ENCODE peak calls at places on chromosomes 12 and 14, in nine cellular contexts. B, S, T, K, L, M, O, X and V are unnamed samples.

GRCh38 chr12:132550014-132550802 is 60.2 kb downstream of the LRCOL1 start:
- DNase-seq in B (no peak), S (no peak), T (no peak), K (no peak), L (no peak), M (no peak), O (no peak), X (no peak), V (no peak)

GRCh38 chr12:103960567-103961227 is 5.0 kb upstream of the TDG start:
- DNase-seq in B (no peak), S (no peak), T (no peak), K (no peak), L (no peak), M (no peak), O (no peak), X (no peak), V (no peak)

GRCh38 chr12:7434670-7435069 is 9.3 kb downstream of the CD163L1 start:
- DNase-seq in B (no peak), S (no peak), T (no peak), K (no peak), L (no peak), M (no peak), O (no peak), X (no peak), V (no peak)

GRCh38 chr12:81492131-81492720 is 266.9 kb downstream of the PPFIA2 start:
- DNase-seq in B (no peak), S (no peak), T (no peak), K (peak; percentile 31), L (no peak), M (no peak), O (peak; percentile 8), X (no peak), V (no peak)

GRCh38 chr14:88987516-88987915 is 163.1 kb downstream of the TTC8 start:
- DNase-seq in B (no peak), S (no peak), T (no peak), K (no peak), L (no peak), M (no peak), O (no peak), X (no peak), V (no peak)

GRCh38 chr12:130286041-130286440 is 51.6 kb upstream of the PIWIL1 start:
- DNase-seq in B (no peak), S (no peak), T (no peak), K (no peak), L (no peak), M (no peak), O (no peak), X (no peak), V (no peak)

GRCh38 chr14:51630987-51631386 is 20.7 kb upstream of the FRMD6 start:
- DNase-seq in B (no peak), S (no peak), T (no peak), K (peak; percentile 87), L (no peak), M (no peak), O (no peak), X (no peak), V (no peak)

GRCh38 chr14:73759183-73759713 is 45.1 kb upstream of the PNMA1 start:
- DNase-seq in B (peak; percentile 64), S (no peak), T (peak; percentile 79), K (peak; percentile 67), L (peak; percentile 86), M (no peak), O (peak; percentile 45), X (peak; percentile 49), V (no peak)

GRCh38 chr12:10268037-10268436 is 39.6 kb upstream of the KLRD1 start:
- DNase-seq in B (no peak), S (no peak), T (no peak), K (no peak), L (no peak), M (no peak), O (no peak), X (no peak), V (no peak)

GRCh38 chr12:111446044-111446581 is 40.4 kb downstream of the SH2B3 start:
- DNase-seq in B (no peak), S (no peak), T (no peak), K (peak; percentile 73), L (peak; percentile 71), M (no peak), O (peak; percentile 62), X (peak; percentile 97), V (no peak)

GRCh38 chr12:116882742-116883141 is 1.5 kb upstream of the HRK start:
- DNase-seq in B (no peak), S (no peak), T (no peak), K (peak; percentile 40), L (no peak), M (no peak), O (peak; percentile 52), X (peak; percentile 45), V (peak; percentile 54)

GRCh38 chr12:100153131-100153530 is 10.5 kb upstream of the BLTP3B start:
- DNase-seq in B (no peak), S (no peak), T (no peak), K (no peak), L (no peak), M (no peak), O (no peak), X (no peak), V (no peak)

GRCh38 chr14:74840603-74841030 is 35.3 kb downstream of the PROX2 start:
- DNase-seq in B (peak; percentile 41), S (no peak), T (no peak), K (no peak), L (no peak), M (no peak), O (no peak), X (no peak), V (no peak)

GRCh38 chr12:94326727-94327126 is 132.9 kb downstream of the CEP83 start:
- DNase-seq in B (no peak), S (no peak), T (no peak), K (peak; percentile 63), L (no peak), M (no peak), O (peak; percentile 79), X (no peak), V (no peak)

GRCh38 chr12:62259311-62259992 is 752 bp upstream of the USP15 start:
- DNase-seq in B (no peak), S (no peak), T (no peak), K (no peak), L (no peak), M (no peak), O (no peak), X (no peak), V (no peak)

GRCh38 chr12:106291342-106291741 is 11.2 kb upstream of the TCP11L2 start:
- DNase-seq in B (no peak), S (no peak), T (no peak), K (no peak), L (no peak), M (no peak), O (no peak), X (no peak), V (no peak)

GRCh38 chr14:33689680-33690079 is 261.2 kb downstream of the EGLN3 start:
- DNase-seq in B (no peak), S (no peak), T (no peak), K (no peak), L (no peak), M (no peak), O (no peak), X (no peak), V (no peak)

GRCh38 chr12:79689041-79689476 is 1.7 kb downstream of the PAWR start:
- DNase-seq in B (peak; percentile 18), S (no peak), T (no peak), K (no peak), L (no peak), M (no peak), O (peak; percentile 12), X (no peak), V (no peak)

DNA sequence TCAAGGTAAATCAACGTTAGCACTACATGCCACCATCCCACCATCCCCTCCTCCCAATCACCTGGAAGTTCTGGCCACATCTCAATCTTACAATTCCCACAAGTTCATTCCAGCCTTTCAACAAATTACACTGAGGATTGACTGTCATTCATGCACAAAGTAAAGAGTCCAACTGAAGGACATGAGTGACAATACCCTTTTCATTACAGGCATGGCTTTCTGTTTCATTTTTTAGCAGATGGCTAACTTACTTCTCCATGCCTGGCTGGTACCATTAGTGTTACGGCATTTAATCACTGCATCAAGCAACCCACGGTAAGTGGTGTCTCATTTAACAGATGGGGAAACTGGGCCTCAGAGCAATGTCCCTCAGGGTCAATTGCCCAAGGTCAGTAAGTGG is 114.5 kb downstream of the PRICKLE1 start:
- DNase-seq in B (peak; percentile 28), S (no peak), T (no peak), K (no peak), L (no peak), M (no peak), O (no peak), X (peak; percentile 29), V (no peak)
- TF ChIP-seq CTCF in B (no peak), S (no peak), T (no peak), K (no peak), L (no peak), M (no peak), O (no peak), X (no peak), V (no peak)

DNA sequence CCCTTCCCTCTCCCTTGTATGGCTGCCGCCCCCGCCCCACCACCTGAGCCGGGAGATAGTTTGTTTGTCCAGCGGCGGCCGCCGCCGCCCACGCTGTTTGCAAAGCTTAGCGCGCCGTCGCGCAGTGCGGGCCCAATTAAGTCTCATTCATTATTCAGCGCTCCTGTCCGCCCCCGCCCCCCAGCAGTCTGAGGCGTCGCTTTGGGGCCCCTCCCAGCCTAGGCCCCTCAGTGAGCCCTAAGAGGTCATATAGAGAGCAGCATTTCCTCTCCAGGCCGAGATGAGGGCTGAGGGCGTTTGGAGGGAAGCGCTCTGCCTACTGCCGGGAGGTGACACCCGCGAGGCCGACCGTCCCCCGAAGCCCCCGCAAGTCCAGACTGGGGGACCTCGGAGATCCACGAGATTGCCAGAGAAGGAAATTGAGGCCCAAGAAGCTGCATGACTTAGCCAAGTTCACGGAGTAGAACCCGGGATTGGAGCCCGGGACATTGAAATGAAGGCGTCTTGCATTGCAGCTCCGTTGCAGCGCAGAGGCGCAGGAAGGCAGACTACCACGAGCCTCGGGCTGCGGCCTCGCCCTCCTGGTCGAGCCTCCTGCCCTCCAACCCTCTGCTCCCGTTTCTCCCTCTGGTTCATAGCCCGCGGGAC is at the start of gene DNAJC22:
- DNase-seq in B (peak; percentile 64), S (no peak), T (no peak), K (no peak), L (no peak), M (no peak), O (no peak), X (no peak), V (no peak)
- TF ChIP-seq CTCF in B (no peak), S (no peak), T (no peak), K (no peak), L (no peak), M (no peak), O (no peak), X (no peak), V (no peak)

GRCh38 chr12:118038122-118038521 is 21.6 kb downstream of the RFC5 start:
- DNase-seq in B (no peak), S (no peak), T (no peak), K (no peak), L (no peak), M (no peak), O (no peak), X (no peak), V (no peak)
- TF ChIP-seq CTCF in B (no peak), S (no peak), T (no peak), K (no peak), L (no peak), M (no peak), O (no peak), X (no peak), V (no peak)

DNA sequence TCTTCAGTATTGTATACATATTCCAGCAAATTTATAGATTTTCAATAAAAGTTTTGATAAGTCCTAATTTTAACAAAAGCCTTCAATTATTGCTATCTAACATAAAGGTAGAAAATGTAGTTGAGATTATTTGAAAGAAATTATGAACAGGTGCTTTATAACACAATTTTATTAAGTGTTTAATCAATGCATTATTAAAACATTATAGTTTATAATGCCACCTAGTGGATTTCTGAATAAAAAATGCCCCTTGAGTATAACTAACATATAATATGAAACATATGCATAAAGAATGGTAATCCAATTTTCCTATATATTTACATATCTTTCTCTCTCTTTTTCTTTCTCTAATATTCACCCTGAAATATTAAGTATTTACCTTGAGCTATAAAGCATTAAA is 515.3 kb downstream of the SLC6A15 start:
- DNase-seq in B (no peak), S (no peak), T (no peak), K (peak; percentile 1), L (no peak), M (no peak), O (peak; percentile 27), X (peak; percentile 2), V (no peak)
- TF ChIP-seq CTCF in B (no peak), S (no peak), T (peak; percentile 19), K (peak; percentile 4), L (no peak), M (no peak), O (no peak), X (no peak), V (peak; percentile 44)